ENCODE peak calls at places on chromosomes 5 and 9, in eight cellular contexts. One of them, this sample, is unnamed. For H3K4me1, the result is how much of the 10 kb centered on the place peaks cover.

GRCh38 chr9:86287013-86287412 is 4.7 kb upstream of the ISCA1 start:
- DNase-seq in right cardiac atrium: no peak
- DNase-seq in ovary: no peak
- DNase-seq in endothelial cell of umbilical vein: no peak
- DNase-seq in CD8-positive, alpha-beta memory T cell: no peak
- DNase-seq in stomach: no peak
- DNase-seq in neuronal stem cell: peak
- DNase-seq in endodermal cell: peak
- DNase-seq in this sample: no peak

GRCh38 chr9:7324031-7324654 is 475.4 kb downstream of the DMAC1 start:
- DNase-seq in endothelial cell of umbilical vein: no peak
- DNase-seq in neuronal stem cell: no peak
- DNase-seq in CD8-positive, alpha-beta memory T cell: no peak
- DNase-seq in stomach: no peak
- DNase-seq in endodermal cell: no peak
- DNase-seq in ovary: no peak
- DNase-seq in right cardiac atrium: no peak
- DNase-seq in this sample: no peak

GRCh38 chr5:145683426-145683825 is 151.7 kb downstream of the PRELID2 start:
- DNase-seq in stomach: no peak
- DNase-seq in neuronal stem cell: no peak
- DNase-seq in endothelial cell of umbilical vein: no peak
- DNase-seq in right cardiac atrium: no peak
- DNase-seq in ovary: no peak
- DNase-seq in CD8-positive, alpha-beta memory T cell: no peak
- DNase-seq in endodermal cell: no peak
- DNase-seq in this sample: no peak

GRCh38 chr9:35029852-35030251 is 40.3 kb downstream of the DNAJB5 start:
- DNase-seq in right cardiac atrium: no peak
- DNase-seq in stomach: no peak
- DNase-seq in endothelial cell of umbilical vein: no peak
- DNase-seq in ovary: no peak
- DNase-seq in endodermal cell: no peak
- DNase-seq in CD8-positive, alpha-beta memory T cell: no peak
- DNase-seq in neuronal stem cell: no peak
- DNase-seq in this sample: no peak

GRCh38 chr5:140795259-140795641 is 598 bp downstream of the PCDHA2 start:
- DNase-seq in neuronal stem cell: no peak
- DNase-seq in endodermal cell: peak
- DNase-seq in stomach: no peak
- DNase-seq in endothelial cell of umbilical vein: no peak
- DNase-seq in ovary: no peak
- DNase-seq in CD8-positive, alpha-beta memory T cell: no peak
- DNase-seq in right cardiac atrium: no peak
- DNase-seq in this sample: no peak

GRCh38 chr5:53416144-53416730 is 64.2 kb upstream of the FST start:
- DNase-seq in CD8-positive, alpha-beta memory T cell: no peak
- DNase-seq in endodermal cell: no peak
- DNase-seq in endothelial cell of umbilical vein: no peak
- DNase-seq in neuronal stem cell: no peak
- DNase-seq in stomach: no peak
- DNase-seq in right cardiac atrium: no peak
- DNase-seq in ovary: no peak
- DNase-seq in this sample: no peak

GRCh38 chr5:137580030-137580429 is 80.9 kb upstream of the SPOCK1 start:
- DNase-seq in ovary: no peak
- DNase-seq in stomach: no peak
- DNase-seq in endodermal cell: peak
- DNase-seq in right cardiac atrium: no peak
- DNase-seq in CD8-positive, alpha-beta memory T cell: no peak
- DNase-seq in endothelial cell of umbilical vein: peak
- DNase-seq in neuronal stem cell: no peak
- DNase-seq in this sample: no peak

GRCh38 chr9:137168575-137168906 is 1.3 kb downstream of the LRRC26 start:
- DNase-seq in endodermal cell: peak
- DNase-seq in right cardiac atrium: no peak
- DNase-seq in endothelial cell of umbilical vein: no peak
- DNase-seq in ovary: no peak
- DNase-seq in CD8-positive, alpha-beta memory T cell: no peak
- DNase-seq in neuronal stem cell: no peak
- DNase-seq in stomach: no peak
- DNase-seq in this sample: no peak

DNA sequence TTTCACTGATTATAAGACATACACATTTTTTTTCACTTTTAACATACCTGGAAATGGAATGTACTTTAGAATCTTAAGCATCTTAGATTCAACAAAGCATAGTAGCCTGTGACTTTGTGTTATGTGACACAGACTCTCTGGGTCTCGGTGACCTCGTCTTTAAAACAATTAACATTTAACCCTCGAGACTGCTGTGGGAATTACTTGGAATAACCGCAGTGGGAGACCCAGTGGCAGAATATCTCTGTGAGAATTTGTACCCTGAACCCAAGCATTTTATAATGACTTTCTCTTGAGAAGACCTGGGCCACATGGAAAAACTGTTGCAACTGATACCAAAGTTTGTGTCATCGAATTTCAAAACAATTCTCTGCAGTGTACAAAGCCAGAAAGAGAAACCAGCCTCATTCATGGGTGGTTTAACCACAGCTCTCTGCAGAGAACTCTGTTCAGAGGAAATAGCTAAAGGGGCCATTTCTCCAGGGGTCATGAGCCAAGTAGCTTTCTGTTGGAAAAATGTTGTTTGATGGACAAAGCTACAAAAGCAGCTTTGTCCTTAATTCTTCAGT is 10.0 kb upstream of the RETREG1 start:
- DNase-seq in ovary: no peak
- DNase-seq in right cardiac atrium: no peak
- DNase-seq in CD8-positive, alpha-beta memory T cell: peak
- DNase-seq in endodermal cell: no peak
- DNase-seq in neuronal stem cell: no peak
- DNase-seq in endothelial cell of umbilical vein: no peak
- DNase-seq in stomach: no peak
- DNase-seq in this sample: no peak
- H3K27ac ChIP-seq in ovary: no peak
- H3K27ac ChIP-seq in right cardiac atrium: peak
- H3K27ac ChIP-seq in CD8-positive, alpha-beta memory T cell: no peak
- H3K27ac ChIP-seq in endodermal cell: no peak
- H3K27ac ChIP-seq in neuronal stem cell: no peak
- H3K27ac ChIP-seq in endothelial cell of umbilical vein: no peak
- H3K27ac ChIP-seq in stomach: no peak
- H3K27ac ChIP-seq in this sample: peak

GRCh38 chr5:151680944-151681427 is 5.7 kb downstream of the SPARC start:
- DNase-seq in CD8-positive, alpha-beta memory T cell: no peak
- DNase-seq in ovary: no peak
- DNase-seq in right cardiac atrium: peak
- DNase-seq in stomach: no peak
- DNase-seq in endothelial cell of umbilical vein: no peak
- DNase-seq in neuronal stem cell: no peak
- DNase-seq in endodermal cell: no peak
- DNase-seq in this sample: no peak

GRCh38 chr5:151678146-151678545 is 8.6 kb downstream of the SPARC start:
- DNase-seq in stomach: no peak
- DNase-seq in neuronal stem cell: no peak
- DNase-seq in ovary: no peak
- DNase-seq in endodermal cell: no peak
- DNase-seq in CD8-positive, alpha-beta memory T cell: no peak
- DNase-seq in right cardiac atrium: no peak
- DNase-seq in endothelial cell of umbilical vein: peak
- DNase-seq in this sample: peak

GRCh38 chr5:151676719-151677118 is 10.0 kb downstream of the SPARC start:
- DNase-seq in stomach: no peak
- DNase-seq in neuronal stem cell: no peak
- DNase-seq in endothelial cell of umbilical vein: peak
- DNase-seq in endodermal cell: no peak
- DNase-seq in CD8-positive, alpha-beta memory T cell: no peak
- DNase-seq in right cardiac atrium: no peak
- DNase-seq in ovary: no peak
- DNase-seq in this sample: no peak

GRCh38 chr5:151679421-151680155 is 7.1 kb downstream of the SPARC start:
- DNase-seq in CD8-positive, alpha-beta memory T cell: no peak
- DNase-seq in endothelial cell of umbilical vein: peak
- DNase-seq in endodermal cell: no peak
- DNase-seq in right cardiac atrium: no peak
- DNase-seq in ovary: no peak
- DNase-seq in stomach: no peak
- DNase-seq in neuronal stem cell: no peak
- DNase-seq in this sample: no peak

DNA sequence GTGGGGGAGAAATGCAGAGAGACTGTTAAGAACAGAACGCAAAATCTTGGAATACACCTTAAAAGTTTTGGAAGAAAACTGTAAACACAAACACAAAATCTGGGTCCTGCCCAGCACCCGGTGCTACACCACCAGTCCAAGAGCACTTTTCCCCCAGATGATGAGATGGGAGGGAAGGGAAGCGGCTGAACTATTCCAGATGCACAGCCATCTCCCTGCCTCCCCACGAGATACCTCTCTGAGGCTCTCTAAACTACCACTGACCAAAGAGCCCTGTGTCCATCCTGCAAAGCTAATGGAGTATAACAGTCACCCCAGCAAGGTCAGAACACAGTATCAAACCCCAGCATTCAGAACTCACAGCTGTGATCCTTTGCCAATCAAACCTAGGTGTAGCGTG is 8.0 kb downstream of the SPARC start:
- DNase-seq in CD8-positive, alpha-beta memory T cell: no peak
- DNase-seq in endodermal cell: no peak
- DNase-seq in right cardiac atrium: no peak
- DNase-seq in neuronal stem cell: no peak
- DNase-seq in stomach: no peak
- DNase-seq in endothelial cell of umbilical vein: no peak
- DNase-seq in ovary: no peak
- DNase-seq in this sample: no peak
- H3K4me1 ChIP-seq in CD8-positive, alpha-beta memory T cell: under half
- H3K4me1 ChIP-seq in endodermal cell: under half
- H3K4me1 ChIP-seq in right cardiac atrium: under half
- H3K4me1 ChIP-seq in neuronal stem cell: under half
- H3K4me1 ChIP-seq in stomach: under half
- H3K4me1 ChIP-seq in endothelial cell of umbilical vein: half or more
- H3K4me1 ChIP-seq in ovary: half or more
- H3K4me1 ChIP-seq in this sample: under half

GRCh38 chr9:126334626-126335621 is 8.3 kb downstream of the MVB12B start:
- DNase-seq in endothelial cell of umbilical vein: peak
- DNase-seq in right cardiac atrium: no peak
- DNase-seq in stomach: no peak
- DNase-seq in ovary: no peak
- DNase-seq in neuronal stem cell: no peak
- DNase-seq in CD8-positive, alpha-beta memory T cell: no peak
- DNase-seq in endodermal cell: no peak
- DNase-seq in this sample: no peak

GRCh38 chr9:126335837-126336236 is 9.2 kb downstream of the MVB12B start:
- DNase-seq in endodermal cell: no peak
- DNase-seq in right cardiac atrium: peak
- DNase-seq in ovary: no peak
- DNase-seq in endothelial cell of umbilical vein: peak
- DNase-seq in stomach: no peak
- DNase-seq in neuronal stem cell: no peak
- DNase-seq in CD8-positive, alpha-beta memory T cell: no peak
- DNase-seq in this sample: no peak

GRCh38 chr9:126338945-126339344 is 12.3 kb downstream of the MVB12B start:
- DNase-seq in stomach: no peak
- DNase-seq in ovary: no peak
- DNase-seq in endodermal cell: no peak
- DNase-seq in neuronal stem cell: no peak
- DNase-seq in endothelial cell of umbilical vein: no peak
- DNase-seq in CD8-positive, alpha-beta memory T cell: no peak
- DNase-seq in right cardiac atrium: no peak
- DNase-seq in this sample: no peak

GRCh38 chr9:126336350-126337335 is 10.0 kb downstream of the MVB12B start:
- DNase-seq in ovary: no peak
- DNase-seq in neuronal stem cell: no peak
- DNase-seq in stomach: no peak
- DNase-seq in endodermal cell: no peak
- DNase-seq in CD8-positive, alpha-beta memory T cell: no peak
- DNase-seq in endothelial cell of umbilical vein: no peak
- DNase-seq in right cardiac atrium: no peak
- DNase-seq in this sample: no peak

DNA sequence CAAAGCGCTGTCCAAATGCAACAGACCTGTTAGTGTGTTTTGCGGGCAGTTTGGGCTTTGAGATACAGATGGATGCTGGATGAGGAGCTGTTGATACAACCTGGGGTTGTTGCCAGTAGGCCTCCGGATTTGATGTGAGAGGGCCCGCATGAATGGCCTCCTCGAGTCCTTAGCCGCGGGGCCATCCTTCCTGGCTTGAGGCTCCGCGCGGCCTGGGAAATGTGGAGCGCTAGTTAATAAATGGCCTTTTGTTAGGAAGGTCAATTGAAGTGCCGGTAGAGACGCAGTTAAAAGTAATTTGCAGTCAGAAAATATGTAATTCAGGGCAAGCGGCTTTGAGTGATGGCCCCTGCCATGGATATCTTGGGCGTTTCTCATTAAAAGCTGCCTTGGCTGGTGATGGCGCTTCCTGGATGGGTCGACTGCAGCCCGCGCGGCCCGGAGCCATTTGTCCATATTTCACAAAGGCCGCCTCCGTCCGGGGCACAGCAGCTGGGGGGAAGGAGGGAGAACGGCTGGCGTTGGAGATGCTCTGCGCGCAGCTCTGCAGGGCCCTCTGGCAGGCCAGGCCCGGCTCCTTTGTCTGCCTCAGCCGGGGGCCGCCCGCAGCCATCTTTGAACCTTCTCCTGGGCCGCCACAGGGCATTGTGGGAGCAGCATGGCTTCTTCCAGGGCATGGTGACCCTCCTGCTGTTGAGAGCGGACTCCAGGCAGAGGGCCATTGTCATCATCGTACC is 11.2 kb downstream of the MVB12B start:
- DNase-seq in ovary: no peak
- DNase-seq in endothelial cell of umbilical vein: no peak
- DNase-seq in right cardiac atrium: no peak
- DNase-seq in stomach: no peak
- DNase-seq in neuronal stem cell: no peak
- DNase-seq in endodermal cell: no peak
- DNase-seq in CD8-positive, alpha-beta memory T cell: no peak
- DNase-seq in this sample: no peak
- H3K27ac ChIP-seq in ovary: no peak
- H3K27ac ChIP-seq in endothelial cell of umbilical vein: no peak
- H3K27ac ChIP-seq in right cardiac atrium: no peak
- H3K27ac ChIP-seq in stomach: no peak
- H3K27ac ChIP-seq in neuronal stem cell: no peak
- H3K27ac ChIP-seq in endodermal cell: peak
- H3K27ac ChIP-seq in CD8-positive, alpha-beta memory T cell: no peak
- H3K27ac ChIP-seq in this sample: no peak

GRCh38 chr5:132458226-132458560 is 32.4 kb downstream of the IRF1 start:
- DNase-seq in ovary: no peak
- DNase-seq in endothelial cell of umbilical vein: no peak
- DNase-seq in endodermal cell: no peak
- DNase-seq in right cardiac atrium: no peak
- DNase-seq in CD8-positive, alpha-beta memory T cell: no peak
- DNase-seq in neuronal stem cell: no peak
- DNase-seq in stomach: no peak
- DNase-seq in this sample: no peak

GRCh38 chr5:132458651-132459030 is 31.9 kb downstream of the IRF1 start:
- DNase-seq in stomach: no peak
- DNase-seq in endothelial cell of umbilical vein: no peak
- DNase-seq in neuronal stem cell: no peak
- DNase-seq in ovary: no peak
- DNase-seq in right cardiac atrium: no peak
- DNase-seq in CD8-positive, alpha-beta memory T cell: no peak
- DNase-seq in endodermal cell: no peak
- DNase-seq in this sample: no peak

GRCh38 chr5:132460835-132461230 is 29.7 kb downstream of the IRF1 start:
- DNase-seq in endothelial cell of umbilical vein: no peak
- DNase-seq in CD8-positive, alpha-beta memory T cell: no peak
- DNase-seq in stomach: no peak
- DNase-seq in endodermal cell: no peak
- DNase-seq in right cardiac atrium: no peak
- DNase-seq in ovary: no peak
- DNase-seq in neuronal stem cell: no peak
- DNase-seq in this sample: no peak

GRCh38 chr5:132459983-132460834 is 30.4 kb downstream of the IRF1 start:
- DNase-seq in endothelial cell of umbilical vein: no peak
- DNase-seq in neuronal stem cell: no peak
- DNase-seq in ovary: no peak
- DNase-seq in stomach: peak
- DNase-seq in CD8-positive, alpha-beta memory T cell: no peak
- DNase-seq in right cardiac atrium: no peak
- DNase-seq in endodermal cell: no peak
- DNase-seq in this sample: peak

DNA sequence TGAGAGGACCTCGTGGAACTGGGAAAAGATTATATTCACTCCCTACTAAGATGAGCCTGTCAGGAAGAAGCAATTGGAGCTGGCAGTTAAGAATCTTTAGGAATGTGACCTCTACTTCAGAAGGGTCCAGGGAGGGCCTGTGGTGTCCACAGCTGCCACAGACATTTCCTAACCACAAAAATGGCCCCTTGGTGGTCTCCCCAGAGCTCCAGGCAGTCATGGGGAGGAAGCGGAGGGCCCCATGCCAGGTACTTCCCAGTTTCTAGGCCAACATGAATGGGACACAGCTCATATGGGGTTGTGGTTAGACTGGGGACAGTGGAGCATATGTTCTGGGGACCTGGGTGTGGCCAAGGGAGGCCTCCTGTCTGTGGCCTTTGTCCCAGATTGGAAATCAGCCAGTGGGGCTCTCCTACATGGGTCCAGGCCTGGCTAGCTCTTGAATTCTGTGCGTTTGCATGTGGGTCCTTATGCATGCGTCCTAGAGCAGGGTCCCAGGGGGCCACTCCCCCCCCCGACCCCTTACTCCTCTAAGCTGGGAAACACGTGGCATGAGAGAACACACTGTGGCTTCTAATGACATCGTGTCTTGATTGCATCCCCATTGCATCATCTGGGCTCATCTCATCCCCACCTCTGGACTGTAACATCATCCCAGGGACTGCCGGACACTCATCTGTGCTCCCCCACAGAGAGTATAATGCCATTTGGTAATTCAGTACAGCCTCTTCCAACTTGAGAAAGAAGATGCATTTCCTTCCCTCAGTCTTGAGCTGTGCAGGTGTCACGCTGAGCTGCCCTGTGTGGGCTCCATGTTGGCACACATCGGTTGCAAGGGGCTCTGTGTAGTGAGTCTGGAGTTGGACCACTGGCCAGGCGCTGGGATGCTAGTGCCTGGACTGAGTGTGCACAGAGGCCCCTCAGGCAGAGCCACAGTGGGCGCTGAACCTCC is 31.3 kb downstream of the IRF1 start:
- DNase-seq in ovary: no peak
- DNase-seq in right cardiac atrium: no peak
- DNase-seq in endothelial cell of umbilical vein: no peak
- DNase-seq in CD8-positive, alpha-beta memory T cell: no peak
- DNase-seq in stomach: peak
- DNase-seq in neuronal stem cell: no peak
- DNase-seq in endodermal cell: no peak
- DNase-seq in this sample: no peak
- H3K4me1 ChIP-seq in ovary: under half
- H3K4me1 ChIP-seq in right cardiac atrium: under half
- H3K4me1 ChIP-seq in endothelial cell of umbilical vein: under half
- H3K4me1 ChIP-seq in CD8-positive, alpha-beta memory T cell: half or more
- H3K4me1 ChIP-seq in stomach: half or more
- H3K4me1 ChIP-seq in neuronal stem cell: under half
- H3K4me1 ChIP-seq in endodermal cell: under half
- H3K4me1 ChIP-seq in this sample: half or more